ENCODE peak calls at places on chromosome 5, in five cellular contexts. One of them, this sample, is unnamed.

GRCh38 chr5:148791334-148791667 is 35.1 kb upstream of the ADRB2 start:
- DNase-seq in EL: peak
- DNase-seq in skeletal muscle cell: no peak
- DNase-seq in 8988T: no peak
- DNase-seq in dermis blood vessel endothelial cell: no peak
- DNase-seq in this sample: no peak

GRCh38 chr5:54616031-54616430 is 98.5 kb downstream of the SNX18 start:
- DNase-seq in EL: no peak
- DNase-seq in skeletal muscle cell: peak
- DNase-seq in 8988T: no peak
- DNase-seq in dermis blood vessel endothelial cell: no peak
- DNase-seq in this sample: no peak

GRCh38 chr5:28156981-28157380 is 1118.6 kb upstream of the CDH9 start:
- DNase-seq in EL: no peak
- DNase-seq in skeletal muscle cell: peak
- DNase-seq in 8988T: no peak
- DNase-seq in dermis blood vessel endothelial cell: no peak
- DNase-seq in this sample: no peak

GRCh38 chr5:3342271-3343100 is 253.1 kb upstream of the IRX1 start:
- DNase-seq in EL: no peak
- DNase-seq in skeletal muscle cell: no peak
- DNase-seq in 8988T: no peak
- DNase-seq in dermis blood vessel endothelial cell: no peak
- DNase-seq in this sample: no peak

GRCh38 chr5:131081371-131081770 is 83.7 kb downstream of the HINT1 start:
- DNase-seq in EL: no peak
- DNase-seq in skeletal muscle cell: peak
- DNase-seq in 8988T: no peak
- DNase-seq in dermis blood vessel endothelial cell: no peak
- DNase-seq in this sample: no peak

GRCh38 chr5:16547200-16547842 is 69.5 kb downstream of the RETREG1 start:
- DNase-seq in EL: no peak
- DNase-seq in skeletal muscle cell: no peak
- DNase-seq in 8988T: no peak
- DNase-seq in dermis blood vessel endothelial cell: no peak
- DNase-seq in this sample: no peak

GRCh38 chr5:117638581-117638980 is 1064.0 kb upstream of the SEMA6A start:
- DNase-seq in EL: no peak
- DNase-seq in skeletal muscle cell: no peak
- DNase-seq in 8988T: no peak
- DNase-seq in dermis blood vessel endothelial cell: no peak
- DNase-seq in this sample: no peak

GRCh38 chr5:151158287-151158661 is 695 bp upstream of the ANXA6 start:
- DNase-seq in EL: no peak
- DNase-seq in skeletal muscle cell: no peak
- DNase-seq in 8988T: no peak
- DNase-seq in dermis blood vessel endothelial cell: no peak
- DNase-seq in this sample: no peak

GRCh38 chr5:94725142-94725541 is 106.7 kb downstream of the SLF1 start:
- DNase-seq in EL: no peak
- DNase-seq in skeletal muscle cell: no peak
- DNase-seq in 8988T: no peak
- DNase-seq in dermis blood vessel endothelial cell: no peak
- DNase-seq in this sample: no peak

GRCh38 chr5:135318924-135319323 is 80.1 kb downstream of the MACROH2A1 start:
- DNase-seq in EL: no peak
- DNase-seq in skeletal muscle cell: no peak
- DNase-seq in 8988T: no peak
- DNase-seq in dermis blood vessel endothelial cell: no peak
- DNase-seq in this sample: no peak

GRCh38 chr5:110562189-110562588 is 164.3 kb downstream of the TMEM232 start:
- DNase-seq in EL: no peak
- DNase-seq in skeletal muscle cell: no peak
- DNase-seq in 8988T: no peak
- DNase-seq in dermis blood vessel endothelial cell: no peak
- DNase-seq in this sample: no peak

GRCh38 chr5:171387970-171388815 is 544 bp downstream of the NPM1 start:
- DNase-seq in EL: peak
- DNase-seq in skeletal muscle cell: peak
- DNase-seq in 8988T: peak
- DNase-seq in dermis blood vessel endothelial cell: peak
- DNase-seq in this sample: peak

GRCh38 chr5:42668254-42668653 is 88.4 kb upstream of the CCDC152 start:
- DNase-seq in EL: no peak
- DNase-seq in skeletal muscle cell: no peak
- DNase-seq in 8988T: no peak
- DNase-seq in dermis blood vessel endothelial cell: no peak
- DNase-seq in this sample: no peak

GRCh38 chr5:43121565-43122484 is 1.1 kb downstream of the ZNF131 start:
- DNase-seq in EL: peak
- DNase-seq in skeletal muscle cell: peak
- DNase-seq in 8988T: no peak
- DNase-seq in dermis blood vessel endothelial cell: peak
- DNase-seq in this sample: peak

GRCh38 chr5:109739741-109740140 is 50.0 kb downstream of the MAN2A1 start:
- DNase-seq in EL: peak
- DNase-seq in skeletal muscle cell: no peak
- DNase-seq in 8988T: no peak
- DNase-seq in dermis blood vessel endothelial cell: peak
- DNase-seq in this sample: no peak

GRCh38 chr5:149702953-149703646 is 27.0 kb upstream of the PPARGC1B start:
- DNase-seq in EL: no peak
- DNase-seq in skeletal muscle cell: no peak
- DNase-seq in 8988T: no peak
- DNase-seq in dermis blood vessel endothelial cell: peak
- DNase-seq in this sample: no peak

This sample was measured in activated T-cell treated with anti-CD3 and anti-CD28 coated beads for 1 hour.